ENCODE peak calls at places on chromosome 1, in four cellular contexts. W is fibroblast of lung, U is HFF-Myc, M is cardiac muscle cell. L is an unnamed sample.

GRCh38 chr1:11496551-11497080 is 17.7 kb downstream of the DISP3 start:
- DNase-seq in W (no peak), U (no peak), M (no peak), L (no peak)

GRCh38 chr1:233359431-233359830 is 31.9 kb downstream of the MAP3K21 start:
- DNase-seq in W (no peak), U (no peak), M (no peak), L (no peak)

GRCh38 chr1:50023292-50024159 is at the start of gene AGBL4:
- DNase-seq in W (peak; percentile 41), U (no peak), M (peak; percentile 8), L (no peak)

GRCh38 chr1:9270290-9270900 is 22.3 kb upstream of the SPSB1 start:
- DNase-seq in W (peak; percentile 18), U (no peak), M (peak; percentile 60), L (no peak)

GRCh38 chr1:91617242-91617837 is 116.7 kb downstream of the CDC7 start:
- DNase-seq in W (no peak), U (no peak), M (peak; percentile 21), L (no peak)

GRCh38 chr1:232226197-232226681 is 403.7 kb downstream of the SIPA1L2 start:
- DNase-seq in W (peak; percentile 81), U (peak; percentile 65), M (peak; percentile 35), L (peak; percentile 46)

GRCh38 chr1:61352845-61353435 is 270.6 kb downstream of the NFIA start:
- DNase-seq in W (no peak), U (no peak), M (no peak), L (no peak)

GRCh38 chr1:163535807-163536206 is 214.1 kb downstream of the NUF2 start:
- DNase-seq in W (peak; percentile 19), U (peak; percentile 54), M (peak; percentile 31), L (peak; percentile 8)

GRCh38 chr1:21779613-21780521 is 3.1 kb downstream of the USP48 start:
- DNase-seq in W (no peak), U (no peak), M (no peak), L (no peak)

GRCh38 chr1:224864006-224864405 is 65.5 kb upstream of the DNAH14 start:
- DNase-seq in W (peak; percentile 28), U (no peak), M (no peak), L (no peak)

DNA sequence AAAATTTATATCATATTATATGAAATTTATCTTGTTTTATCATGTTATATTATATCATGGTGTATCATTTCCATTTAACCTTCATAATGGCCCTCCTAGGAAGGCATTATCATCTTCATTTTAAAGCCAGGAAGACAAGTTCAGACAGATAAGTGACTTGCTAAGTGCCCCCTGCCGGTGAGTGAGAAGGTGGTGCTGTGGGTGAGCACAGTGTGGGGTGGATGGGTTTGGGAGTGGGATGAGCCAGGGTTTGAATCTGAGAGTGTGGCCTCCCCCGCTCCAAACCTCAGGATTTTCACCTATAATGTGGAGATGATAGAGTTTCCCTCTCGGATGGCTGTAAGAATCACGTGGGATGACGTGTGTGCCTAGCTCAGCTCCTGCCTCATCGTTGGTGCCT is 108.7 kb upstream of the IGSF21 start:
- DNase-seq in W (no peak), U (no peak), M (no peak), L (no peak)
- TF ChIP-seq CTCF in W (peak; percentile 2), U (peak; percentile 33), M (peak; percentile 34), L (peak; percentile 38)

DNA sequence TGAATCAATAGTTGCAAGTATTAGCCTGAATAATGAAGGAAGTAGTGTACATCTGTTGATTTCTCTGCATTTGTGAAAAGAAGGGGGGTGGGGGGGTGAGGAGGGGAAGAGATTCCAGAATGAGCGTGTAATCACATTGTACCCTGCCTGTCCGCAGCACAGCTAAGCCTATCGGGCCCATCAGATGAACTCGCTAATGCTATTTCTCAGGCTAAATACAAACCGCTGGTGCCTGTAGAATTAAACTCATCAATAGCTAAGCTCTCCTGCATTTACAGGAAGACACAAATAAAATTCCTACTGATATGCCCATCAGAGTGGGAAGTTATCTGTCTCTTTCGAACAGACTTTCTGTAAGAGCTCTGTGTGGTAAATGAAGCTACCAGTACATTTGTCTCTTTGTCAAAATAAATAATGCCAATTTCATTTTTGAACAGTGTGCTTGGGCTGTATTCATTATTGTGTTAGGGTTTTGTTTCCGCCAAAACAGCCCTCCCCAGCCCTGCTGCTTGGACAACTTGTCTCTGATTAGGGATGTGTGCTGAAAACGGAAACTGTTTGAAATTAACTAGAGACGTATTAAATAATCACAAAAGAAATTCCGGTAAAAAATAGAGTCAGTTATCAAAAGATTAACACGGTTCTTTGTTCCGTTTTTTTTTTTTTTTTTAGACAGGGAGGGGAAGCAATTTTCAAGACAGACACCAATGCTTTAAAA is 305.4 kb downstream of the TTLL7 start:
- DNase-seq in W (peak; percentile 27), U (no peak), M (peak; percentile 37), L (no peak)
- H3K4me3 ChIP-seq in W (peak overlapping the region; percentile 18), U (no peak overlapping the region), M (peak overlapping the region; percentile 3), L (no peak overlapping the region)

GRCh38 chr1:171485375-171486047 is at the start of gene PRRC2C:
- DNase-seq in W (peak; percentile 98), U (peak; percentile 96), M (peak; percentile 98), L (peak; percentile 96)
- TF ChIP-seq CTCF in W (peak; percentile 74), U (peak; percentile 76), M (peak; percentile 84), L (peak; percentile 77)

GRCh38 chr1:245240648-245241165 is 85.9 kb downstream of the KIF26B start:
- DNase-seq in W (no peak), U (no peak), M (no peak), L (no peak)
- H3K4me3 ChIP-seq in W (no peak overlapping the region), U (no peak overlapping the region), M (no peak overlapping the region), L (no peak overlapping the region)

GRCh38 chr1:6485937-6486250 is 5.6 kb downstream of the PLEKHG5 start:
- DNase-seq in W (no peak), U (no peak), M (no peak), L (no peak)
- TF ChIP-seq CTCF in W (no peak), U (no peak), M (no peak), L (peak; percentile 15)

DNA sequence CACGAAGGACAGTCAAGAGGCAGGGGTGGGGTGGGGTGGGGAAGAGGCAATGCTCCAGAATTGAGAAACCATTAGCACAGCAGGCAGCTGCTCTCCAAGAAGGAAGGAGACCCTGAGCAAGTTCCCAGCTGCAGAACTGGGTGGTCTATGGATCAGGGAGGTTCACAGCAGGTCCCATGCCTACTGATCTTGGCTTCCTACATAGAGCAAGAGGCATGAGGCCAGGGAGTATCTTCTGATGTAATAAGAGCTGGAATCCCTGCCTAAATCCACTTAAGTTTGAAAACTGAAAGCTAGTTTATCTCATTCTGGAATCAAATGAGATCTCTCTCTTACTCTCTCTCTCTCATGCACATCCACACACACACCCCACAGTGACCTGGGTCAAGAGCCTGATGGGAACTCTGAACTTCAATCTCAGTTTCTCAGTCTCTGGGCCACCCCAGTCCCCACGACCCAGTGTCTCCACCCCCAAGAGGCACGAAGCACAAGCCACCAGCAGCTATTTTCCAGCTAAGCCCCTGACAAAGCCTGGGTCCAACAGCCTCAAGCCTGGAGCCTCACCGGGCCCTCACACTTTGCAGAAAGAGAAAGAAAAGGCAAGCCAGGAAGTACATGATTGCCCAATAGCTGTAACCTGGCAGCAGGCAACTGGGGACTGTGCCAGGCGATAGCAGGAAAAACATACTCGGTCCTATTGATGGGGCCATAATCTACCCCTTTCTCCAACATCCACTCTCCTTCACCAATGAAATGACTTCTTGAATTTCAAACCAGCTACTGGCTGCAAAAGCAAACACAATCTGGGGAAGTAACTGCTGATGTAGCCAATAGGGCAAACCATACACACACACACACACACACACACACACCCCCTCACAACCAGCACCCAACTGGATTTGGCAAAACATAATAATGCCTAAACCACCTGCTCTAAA is 2.2 kb downstream of the NUAK2 start:
- DNase-seq in W (peak; percentile 79), U (peak; percentile 26), M (no peak), L (peak; percentile 46)
- H3K4me3 ChIP-seq in W (peak overlapping the region; percentile 6), U (peak overlapping the region; percentile 13), M (no peak overlapping the region), L (peak overlapping the region; percentile 24)